ENCODE peak calls at places on chromosomes 5 and 9, in nine cellular contexts. One of them, this sample, is unnamed.

GRCh38 chr9:98318834-98319478 is 63.5 kb upstream of the TBC1D2 start:
- DNase-seq in transverse colon: no peak
- DNase-seq in ascending aorta: no peak
- DNase-seq in A549: no peak
- DNase-seq in fibroblast of lung: peak
- DNase-seq in tibial artery: no peak
- DNase-seq in AG04450: no peak
- DNase-seq in hepatocyte: no peak
- DNase-seq in HCT116: no peak
- DNase-seq in this sample: no peak

GRCh38 chr5:36158144-36158543 is 6.2 kb downstream of the SKP2 start:
- DNase-seq in transverse colon: no peak
- DNase-seq in ascending aorta: no peak
- DNase-seq in A549: no peak
- DNase-seq in fibroblast of lung: peak
- DNase-seq in tibial artery: no peak
- DNase-seq in AG04450: no peak
- DNase-seq in hepatocyte: no peak
- DNase-seq in HCT116: no peak
- DNase-seq in this sample: no peak

GRCh38 chr9:127029548-127029947 is 92.9 kb downstream of the ANGPTL2 start:
- DNase-seq in transverse colon: no peak
- DNase-seq in ascending aorta: no peak
- DNase-seq in A549: no peak
- DNase-seq in fibroblast of lung: no peak
- DNase-seq in tibial artery: no peak
- DNase-seq in AG04450: no peak
- DNase-seq in hepatocyte: no peak
- DNase-seq in HCT116: no peak
- DNase-seq in this sample: no peak

GRCh38 chr9:24832307-24832706 is 286.6 kb upstream of the IZUMO3 start:
- DNase-seq in transverse colon: no peak
- DNase-seq in ascending aorta: no peak
- DNase-seq in A549: no peak
- DNase-seq in fibroblast of lung: no peak
- DNase-seq in tibial artery: no peak
- DNase-seq in AG04450: no peak
- DNase-seq in hepatocyte: peak
- DNase-seq in HCT116: no peak
- DNase-seq in this sample: no peak

GRCh38 chr5:96691503-96692303 is 29.5 kb downstream of the CAST start:
- DNase-seq in transverse colon: no peak
- DNase-seq in ascending aorta: no peak
- DNase-seq in A549: no peak
- DNase-seq in fibroblast of lung: no peak
- DNase-seq in tibial artery: no peak
- DNase-seq in AG04450: no peak
- DNase-seq in hepatocyte: peak
- DNase-seq in HCT116: no peak
- DNase-seq in this sample: no peak

GRCh38 chr9:134687556-134687955 is 46.0 kb downstream of the COL5A1 start:
- DNase-seq in transverse colon: no peak
- DNase-seq in ascending aorta: no peak
- DNase-seq in A549: no peak
- DNase-seq in fibroblast of lung: no peak
- DNase-seq in tibial artery: no peak
- DNase-seq in AG04450: no peak
- DNase-seq in hepatocyte: no peak
- DNase-seq in HCT116: no peak
- DNase-seq in this sample: no peak

GRCh38 chr5:158162479-158162878 is 303.5 kb upstream of the CLINT1 start:
- DNase-seq in transverse colon: peak
- DNase-seq in ascending aorta: no peak
- DNase-seq in A549: no peak
- DNase-seq in fibroblast of lung: no peak
- DNase-seq in tibial artery: no peak
- DNase-seq in AG04450: no peak
- DNase-seq in hepatocyte: no peak
- DNase-seq in HCT116: no peak
- DNase-seq in this sample: no peak

GRCh38 chr9:96460470-96460869 is 10.5 kb downstream of the HABP4 start:
- DNase-seq in transverse colon: no peak
- DNase-seq in ascending aorta: no peak
- DNase-seq in A549: no peak
- DNase-seq in fibroblast of lung: no peak
- DNase-seq in tibial artery: no peak
- DNase-seq in AG04450: no peak
- DNase-seq in hepatocyte: no peak
- DNase-seq in HCT116: no peak
- DNase-seq in this sample: no peak

GRCh38 chr5:140025736-140026135 is 17.4 kb downstream of the NRG2 start:
- DNase-seq in transverse colon: no peak
- DNase-seq in ascending aorta: no peak
- DNase-seq in A549: no peak
- DNase-seq in fibroblast of lung: no peak
- DNase-seq in tibial artery: no peak
- DNase-seq in AG04450: no peak
- DNase-seq in hepatocyte: no peak
- DNase-seq in HCT116: no peak
- DNase-seq in this sample: no peak

GRCh38 chr5:79640571-79641055 is 28.4 kb downstream of the TENT2 start:
- DNase-seq in transverse colon: no peak
- DNase-seq in ascending aorta: no peak
- DNase-seq in A549: no peak
- DNase-seq in fibroblast of lung: peak
- DNase-seq in tibial artery: no peak
- DNase-seq in AG04450: no peak
- DNase-seq in hepatocyte: no peak
- DNase-seq in HCT116: no peak
- DNase-seq in this sample: no peak

GRCh38 chr5:371811-372555 is 50.5 kb downstream of the AHRR start:
- DNase-seq in transverse colon: peak
- DNase-seq in ascending aorta: peak
- DNase-seq in A549: no peak
- DNase-seq in fibroblast of lung: no peak
- DNase-seq in tibial artery: no peak
- DNase-seq in AG04450: no peak
- DNase-seq in hepatocyte: no peak
- DNase-seq in HCT116: no peak
- DNase-seq in this sample: no peak

DNA sequence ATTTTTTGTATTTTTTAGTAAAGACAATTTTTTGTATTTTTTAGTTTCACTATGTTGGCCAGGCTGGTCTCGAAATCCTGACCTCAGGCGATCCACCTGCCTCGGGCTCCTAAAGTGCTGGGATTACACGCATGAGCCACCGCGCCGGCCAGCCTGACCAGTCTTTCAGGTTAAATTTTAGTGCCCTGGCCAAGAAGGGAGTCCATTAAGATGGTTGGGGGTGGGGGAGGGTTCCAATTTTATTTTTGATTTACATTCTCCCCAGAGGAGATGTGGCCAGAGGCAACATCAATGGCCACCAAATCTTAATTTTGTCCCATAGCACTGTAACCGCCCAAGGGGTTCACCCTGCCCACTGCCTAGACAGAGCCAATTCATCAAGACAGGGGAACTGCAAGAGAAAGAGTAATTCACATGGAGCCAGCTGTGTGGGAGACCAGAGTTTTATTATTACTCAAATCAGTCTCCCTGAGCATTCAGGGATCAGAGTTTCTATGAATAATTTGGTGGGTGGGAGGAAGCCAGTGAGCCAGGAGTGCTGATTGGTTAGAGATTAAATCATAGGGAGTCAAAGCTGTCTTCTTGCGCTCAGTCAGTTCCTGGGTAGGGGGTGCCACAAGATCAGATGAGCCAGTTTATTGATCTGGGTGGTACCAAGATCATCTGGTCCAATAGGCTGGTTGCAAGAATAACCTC is 24.7 kb downstream of the TBCA start:
- DNase-seq in transverse colon: no peak
- DNase-seq in ascending aorta: no peak
- DNase-seq in A549: no peak
- DNase-seq in fibroblast of lung: no peak
- DNase-seq in tibial artery: no peak
- DNase-seq in AG04450: no peak
- DNase-seq in hepatocyte: no peak
- DNase-seq in HCT116: no peak
- DNase-seq in this sample: no peak
- H3K4me3 ChIP-seq in transverse colon: no peak
- H3K4me3 ChIP-seq in ascending aorta: no peak
- H3K4me3 ChIP-seq in A549: no peak
- H3K4me3 ChIP-seq in fibroblast of lung: no peak
- H3K4me3 ChIP-seq in tibial artery: no peak
- H3K4me3 ChIP-seq in AG04450: no peak
- H3K4me3 ChIP-seq in hepatocyte: no peak
- H3K4me3 ChIP-seq in HCT116: no peak
- H3K4me3 ChIP-seq in this sample: no peak

GRCh38 chr5:86807046-86807712 is 189.4 kb downstream of the COX7C start:
- DNase-seq in transverse colon: no peak
- DNase-seq in ascending aorta: no peak
- DNase-seq in A549: no peak
- DNase-seq in fibroblast of lung: no peak
- DNase-seq in tibial artery: no peak
- DNase-seq in AG04450: no peak
- DNase-seq in hepatocyte: peak
- DNase-seq in HCT116: no peak
- DNase-seq in this sample: no peak
- TF ChIP-seq CTCF in transverse colon: no peak
- TF ChIP-seq CTCF in ascending aorta: no peak
- TF ChIP-seq CTCF in A549: no peak
- TF ChIP-seq CTCF in fibroblast of lung: no peak
- TF ChIP-seq CTCF in tibial artery: no peak
- TF ChIP-seq CTCF in AG04450: no peak
- TF ChIP-seq CTCF in hepatocyte: peak
- TF ChIP-seq CTCF in HCT116: no peak
- TF ChIP-seq CTCF in this sample: no peak

GRCh38 chr5:43006411-43007202 is 33.5 kb downstream of the ANXA2R start:
- DNase-seq in transverse colon: no peak
- DNase-seq in ascending aorta: no peak
- DNase-seq in A549: no peak
- DNase-seq in fibroblast of lung: peak
- DNase-seq in tibial artery: no peak
- DNase-seq in AG04450: no peak
- DNase-seq in hepatocyte: no peak
- DNase-seq in HCT116: no peak
- DNase-seq in this sample: no peak
- H3K4me3 ChIP-seq in transverse colon: peak
- H3K4me3 ChIP-seq in ascending aorta: peak
- H3K4me3 ChIP-seq in A549: no peak
- H3K4me3 ChIP-seq in fibroblast of lung: peak
- H3K4me3 ChIP-seq in tibial artery: peak
- H3K4me3 ChIP-seq in AG04450: no peak
- H3K4me3 ChIP-seq in hepatocyte: peak
- H3K4me3 ChIP-seq in HCT116: no peak
- H3K4me3 ChIP-seq in this sample: peak

DNA sequence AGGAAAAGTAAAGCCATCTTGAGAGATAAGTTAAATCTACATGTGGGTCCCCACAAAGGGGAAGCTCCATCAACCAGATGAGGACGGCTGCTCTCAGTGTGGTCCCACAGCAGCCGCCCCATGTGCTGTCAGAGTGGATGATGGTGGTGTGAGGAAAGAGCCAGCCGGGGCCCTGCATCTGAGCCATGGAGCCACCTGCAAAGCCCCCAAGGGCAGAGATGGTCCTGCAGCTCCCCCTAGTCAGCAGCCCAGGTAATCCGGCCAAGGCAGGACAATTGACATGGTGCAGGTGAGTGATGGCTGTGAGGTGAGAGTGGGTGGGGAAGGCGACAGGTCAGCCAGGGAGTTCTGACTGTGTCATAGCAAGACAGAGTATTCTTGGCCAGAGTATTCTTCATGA is 458.8 kb downstream of the ICE1 start:
- DNase-seq in transverse colon: no peak
- DNase-seq in ascending aorta: no peak
- DNase-seq in A549: no peak
- DNase-seq in fibroblast of lung: no peak
- DNase-seq in tibial artery: no peak
- DNase-seq in AG04450: no peak
- DNase-seq in hepatocyte: no peak
- DNase-seq in HCT116: no peak
- DNase-seq in this sample: no peak
- TF ChIP-seq CTCF in transverse colon: no peak
- TF ChIP-seq CTCF in ascending aorta: no peak
- TF ChIP-seq CTCF in A549: no peak
- TF ChIP-seq CTCF in fibroblast of lung: no peak
- TF ChIP-seq CTCF in tibial artery: no peak
- TF ChIP-seq CTCF in AG04450: no peak
- TF ChIP-seq CTCF in hepatocyte: no peak
- TF ChIP-seq CTCF in HCT116: peak
- TF ChIP-seq CTCF in this sample: no peak

GRCh38 chr9:121363586-121363961 is 6.5 kb downstream of the STOM start:
- DNase-seq in transverse colon: no peak
- DNase-seq in ascending aorta: no peak
- DNase-seq in A549: no peak
- DNase-seq in fibroblast of lung: no peak
- DNase-seq in tibial artery: no peak
- DNase-seq in AG04450: no peak
- DNase-seq in hepatocyte: no peak
- DNase-seq in HCT116: no peak
- DNase-seq in this sample: no peak
- H3K4me3 ChIP-seq in transverse colon: peak
- H3K4me3 ChIP-seq in ascending aorta: peak
- H3K4me3 ChIP-seq in A549: no peak
- H3K4me3 ChIP-seq in fibroblast of lung: no peak
- H3K4me3 ChIP-seq in tibial artery: no peak
- H3K4me3 ChIP-seq in AG04450: no peak
- H3K4me3 ChIP-seq in hepatocyte: no peak
- H3K4me3 ChIP-seq in HCT116: no peak
- H3K4me3 ChIP-seq in this sample: no peak

DNA sequence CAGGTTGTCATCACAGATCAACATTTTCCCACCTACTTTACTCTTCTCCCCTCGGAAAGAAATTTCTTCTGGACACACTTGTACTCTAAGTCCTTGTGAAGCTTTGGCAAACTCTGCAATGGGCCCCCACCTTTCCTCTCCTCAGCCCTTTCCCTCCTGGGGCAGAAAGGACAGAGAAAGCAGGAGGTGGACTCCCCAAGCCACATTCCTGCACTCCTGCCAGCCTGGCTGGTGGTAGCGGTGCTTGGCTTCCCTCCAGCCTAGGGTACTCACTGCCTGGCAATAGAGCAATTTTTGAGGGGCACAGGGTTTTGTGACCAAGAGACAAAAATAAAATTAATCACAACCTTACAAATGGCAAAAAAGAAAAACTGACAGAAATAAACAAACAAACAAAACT is 451.4 kb downstream of the ZSWIM6 start:
- DNase-seq in transverse colon: no peak
- DNase-seq in ascending aorta: no peak
- DNase-seq in A549: no peak
- DNase-seq in fibroblast of lung: no peak
- DNase-seq in tibial artery: no peak
- DNase-seq in AG04450: no peak
- DNase-seq in hepatocyte: no peak
- DNase-seq in HCT116: no peak
- DNase-seq in this sample: no peak
- TF ChIP-seq CTCF in transverse colon: no peak
- TF ChIP-seq CTCF in ascending aorta: no peak
- TF ChIP-seq CTCF in A549: no peak
- TF ChIP-seq CTCF in fibroblast of lung: no peak
- TF ChIP-seq CTCF in tibial artery: no peak
- TF ChIP-seq CTCF in AG04450: no peak
- TF ChIP-seq CTCF in hepatocyte: no peak
- TF ChIP-seq CTCF in HCT116: no peak
- TF ChIP-seq CTCF in this sample: no peak

GRCh38 chr5:2579126-2579525 is 172.4 kb downstream of the IRX2 start:
- DNase-seq in transverse colon: no peak
- DNase-seq in ascending aorta: no peak
- DNase-seq in A549: no peak
- DNase-seq in fibroblast of lung: no peak
- DNase-seq in tibial artery: no peak
- DNase-seq in AG04450: no peak
- DNase-seq in hepatocyte: peak
- DNase-seq in HCT116: no peak
- DNase-seq in this sample: no peak
- H3K4me3 ChIP-seq in transverse colon: no peak
- H3K4me3 ChIP-seq in ascending aorta: no peak
- H3K4me3 ChIP-seq in A549: no peak
- H3K4me3 ChIP-seq in fibroblast of lung: no peak
- H3K4me3 ChIP-seq in tibial artery: no peak
- H3K4me3 ChIP-seq in AG04450: no peak
- H3K4me3 ChIP-seq in hepatocyte: no peak
- H3K4me3 ChIP-seq in HCT116: no peak
- H3K4me3 ChIP-seq in this sample: no peak

This sample was measured in Panc1.